ENCODE peak calls at places on chromosomes 11 and 22, in six cellular contexts. T, Z, M, R, I and N are unnamed samples.

GRCh38 chr11:128336203-128336602 is 251.2 kb downstream of the ETS1 start:
- DNase-seq in T (peak; percentile 81), Z (no peak), M (no peak), R (no peak), I (no peak), N (no peak)

GRCh38 chr22:24807284-24807950 is 1.4 kb downstream of the SGSM1 start:
- DNase-seq in T (peak; percentile 48), Z (peak; percentile 9), M (peak; percentile 19), R (no peak), I (peak; percentile 41), N (no peak)

GRCh38 chr22:30920407-30920806 is 48.2 kb downstream of the MORC2 start:
- DNase-seq in T (peak; percentile 91), Z (peak; percentile 78), M (peak; percentile 81), R (peak; percentile 84), I (peak; percentile 91), N (peak; percentile 93)

GRCh38 chr11:83726316-83726715 is 440.1 kb upstream of the CCDC90B start:
- DNase-seq in T (no peak), Z (no peak), M (no peak), R (no peak), I (no peak), N (no peak)

GRCh38 chr22:38981005-38981658 is 1.0 kb upstream of the APOBEC3B start:
- DNase-seq in T (peak; percentile 69), Z (peak; percentile 22), M (peak; percentile 55), R (peak; percentile 55), I (peak; percentile 59), N (no peak)

GRCh38 chr11:21475276-21475675 is 717.6 kb upstream of the ANO5 start:
- DNase-seq in T (no peak), Z (no peak), M (no peak), R (no peak), I (no peak), N (peak; percentile 53)

GRCh38 chr11:131874070-131874469 is 503.7 kb downstream of the NTM start:
- DNase-seq in T (no peak), Z (no peak), M (no peak), R (no peak), I (no peak), N (no peak)

GRCh38 chr11:64571410-64572091 is 19.5 kb upstream of the SLC22A12 start:
- DNase-seq in T (peak; percentile 68), Z (no peak), M (no peak), R (peak; percentile 54), I (peak; percentile 57), N (no peak)

GRCh38 chr22:33300165-33300564 is 242.0 kb upstream of the SYN3 start:
- DNase-seq in T (no peak), Z (no peak), M (peak; percentile 36), R (no peak), I (no peak), N (no peak)

GRCh38 chr11:71138737-71139425 is 113.5 kb downstream of the SHANK2 start:
- DNase-seq in T (peak; percentile 74), Z (no peak), M (no peak), R (no peak), I (no peak), N (no peak)

GRCh38 chr11:19938051-19938856 is 222.0 kb downstream of the DBX1 start:
- DNase-seq in T (peak; percentile 88), Z (no peak), M (peak; percentile 75), R (peak; percentile 38), I (peak; percentile 71), N (peak; percentile 79)

GRCh38 chr11:127017482-127017881 is 16.9 kb upstream of the KIRREL3 start:
- DNase-seq in T (peak; percentile 52), Z (no peak), M (peak; percentile 47), R (no peak), I (no peak), N (no peak)

GRCh38 chr11:84164722-84165121 is 878.6 kb upstream of the CCDC90B start:
- DNase-seq in T (no peak), Z (no peak), M (no peak), R (no peak), I (no peak), N (no peak)

GRCh38 chr11:93668171-93668570 is 6.7 kb downstream of the CEP295 start:
- DNase-seq in T (no peak), Z (no peak), M (no peak), R (no peak), I (no peak), N (no peak)

GRCh38 chr11:35344990-35345655 is 74.2 kb downstream of the SLC1A2 start:
- DNase-seq in T (no peak), Z (no peak), M (no peak), R (no peak), I (peak; percentile 5), N (no peak)

GRCh38 chr11:116840224-116840745 is 2.9 kb upstream of the APOA1 start:
- DNase-seq in T (peak; percentile 92), Z (no peak), M (peak; percentile 36), R (no peak), I (no peak), N (no peak)

GRCh38 chr11:82356316-82356715 is 377.3 kb downstream of the FAM181B start:
- DNase-seq in T (no peak), Z (no peak), M (no peak), R (no peak), I (no peak), N (no peak)

GRCh38 chr11:74388678-74389327 is 9.4 kb downstream of the PGM2L1 start:
- DNase-seq in T (no peak), Z (peak; percentile 66), M (peak; percentile 77), R (peak; percentile 81), I (peak; percentile 94), N (peak; percentile 83)

GRCh38 chr11:61832758-61833157 is 4.7 kb downstream of the FADS2 start:
- DNase-seq in T (no peak), Z (no peak), M (no peak), R (no peak), I (no peak), N (no peak)

GRCh38 chr11:116148056-116148455 is 624.7 kb downstream of the BUD13 start:
- DNase-seq in T (no peak), Z (no peak), M (peak; percentile 17), R (no peak), I (no peak), N (no peak)

GRCh38 chr11:2928605-2929510 is at the start of gene PHLDA2:
- DNase-seq in T (peak; percentile 97), Z (peak; percentile 63), M (peak; percentile 52), R (peak; percentile 73), I (peak; percentile 70), N (no peak)

GRCh38 chr11:106463154-106463553 is 385.7 kb downstream of the AASDHPPT start:
- DNase-seq in T (no peak), Z (no peak), M (no peak), R (no peak), I (no peak), N (no peak)

GRCh38 chr11:4960877-4961276 is 5.4 kb upstream of the OR51A2 start:
- DNase-seq in T (no peak), Z (no peak), M (no peak), R (no peak), I (no peak), N (no peak)

GRCh38 chr11:10979529-10979928 is 121.7 kb upstream of the ZBED5 start:
- DNase-seq in T (no peak), Z (no peak), M (no peak), R (no peak), I (no peak), N (peak; percentile 57)

GRCh38 chr11:126591966-126592489 is 236.5 kb downstream of the ST3GAL4 start:
- DNase-seq in T (no peak), Z (no peak), M (no peak), R (no peak), I (no peak), N (no peak)

GRCh38 chr22:42714768-42715430 is 5.8 kb downstream of the A4GALT start:
- DNase-seq in T (peak; percentile 65), Z (no peak), M (no peak), R (no peak), I (no peak), N (no peak)

GRCh38 chr11:127454856-127455255 is 454.3 kb upstream of the KIRREL3 start:
- DNase-seq in T (no peak), Z (no peak), M (no peak), R (no peak), I (no peak), N (no peak)

GRCh38 chr11:433111-433510 is 8.7 kb downstream of the ANO9 start:
- DNase-seq in T (no peak), Z (no peak), M (no peak), R (no peak), I (no peak), N (no peak)

GRCh38 chr11:1060885-1061616 is 13.6 kb upstream of the MUC2 start:
- DNase-seq in T (peak; percentile 93), Z (no peak), M (no peak), R (peak; percentile 93), I (peak; percentile 91), N (peak; percentile 50)

GRCh38 chr11:1880746-1881441 is 10.8 kb downstream of the PRR33 start:
- DNase-seq in T (peak; percentile 95), Z (no peak), M (no peak), R (peak; percentile 14), I (no peak), N (no peak)

GRCh38 chr11:118060081-118060661 is 16.7 kb upstream of the TMPRSS4 start:
- DNase-seq in T (no peak), Z (no peak), M (no peak), R (no peak), I (no peak), N (no peak)

GRCh38 chr11:77770629-77771028 is 49.9 kb downstream of the RSF1 start:
- DNase-seq in T (no peak), Z (no peak), M (no peak), R (no peak), I (no peak), N (no peak)

DNA sequence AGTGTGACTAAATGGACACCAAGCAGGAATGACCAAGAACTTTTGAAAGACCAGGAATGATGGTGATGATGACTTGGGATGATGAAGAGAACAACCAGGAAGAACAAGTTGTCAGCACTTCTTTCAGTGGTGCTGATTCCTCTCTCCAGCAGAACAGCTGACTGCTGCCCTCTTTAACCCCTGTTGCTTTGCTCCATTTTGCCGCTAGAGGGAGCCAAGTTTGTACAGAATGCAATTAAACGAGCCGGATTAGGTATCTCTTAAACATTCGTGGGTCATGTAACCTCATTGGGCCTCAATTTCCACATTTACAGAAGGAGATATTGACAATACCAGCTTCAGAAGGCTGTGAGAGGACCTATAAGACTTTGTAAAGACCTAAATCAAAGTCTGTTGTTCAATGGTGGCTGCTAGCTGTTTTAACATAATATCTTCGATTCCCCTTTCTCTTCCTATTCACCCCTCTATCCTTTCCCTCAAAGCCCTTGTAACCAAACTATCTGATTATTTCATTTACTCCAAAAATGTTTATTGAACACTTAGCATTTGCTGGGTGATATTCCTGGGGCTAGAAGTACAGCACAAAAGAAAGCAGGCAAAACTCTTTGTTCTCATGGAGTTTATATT is 1.9 kb downstream of the OR4S1 start:
- DNase-seq in T (peak; percentile 81), Z (peak; percentile 55), M (peak; percentile 0), R (peak; percentile 74), I (peak; percentile 79), N (peak; percentile 93)
- H3K9me3 ChIP-seq in T (no peaks in the 10 kb centered on the region), Z (no peaks in the 10 kb centered on the region), M (no peaks in the 10 kb centered on the region), R (no peaks in the 10 kb centered on the region), I (no peaks in the 10 kb centered on the region), N (no peaks in the 10 kb centered on the region)

GRCh38 chr22:47201186-47201995 is 438.9 kb downstream of the TBC1D22A start:
- DNase-seq in T (no peak), Z (no peak), M (no peak), R (peak; percentile 12), I (no peak), N (no peak)
- H3K9me3 ChIP-seq in T (no peaks in the 10 kb centered on the region), Z (no peaks in the 10 kb centered on the region), M (no peaks in the 10 kb centered on the region), R (no peaks in the 10 kb centered on the region), I (no peaks in the 10 kb centered on the region), N (no peaks in the 10 kb centered on the region)

GRCh38 chr11:134759314-134759713 is 347.3 kb upstream of the B3GAT1 start:
- DNase-seq in T (peak; percentile 66), Z (no peak), M (no peak), R (no peak), I (no peak), N (no peak)
- H3K9me3 ChIP-seq in T (no peaks in the 10 kb centered on the region), Z (no peaks in the 10 kb centered on the region), M (no peaks in the 10 kb centered on the region), R (no peaks in the 10 kb centered on the region), I (no peaks in the 10 kb centered on the region), N (no peaks in the 10 kb centered on the region)

GRCh38 chr22:27853404-27853803 is 51.8 kb upstream of the MN1 start:
- DNase-seq in T (no peak), Z (no peak), M (no peak), R (no peak), I (no peak), N (no peak)
- H3K9me3 ChIP-seq in T (no peaks in the 10 kb centered on the region), Z (no peaks in the 10 kb centered on the region), M (no peaks in the 10 kb centered on the region), R (no peaks in the 10 kb centered on the region), I (no peaks in the 10 kb centered on the region), N (no peaks in the 10 kb centered on the region)